ENCODE peak calls at places on chromosomes 6 and 20, in five cellular contexts. S is osteocyte, O is fibroblast of mammary gland, A is fibroblast of lung, M is choroid plexus epithelial cell. C is an unnamed sample.

GRCh38 chr20:23370873-23371272 is 8.9 kb downstream of the GZF1 start:
- DNase-seq in S (no peak), O (no peak), A (no peak), M (no peak), C (no peak)

GRCh38 chr6:15322781-15323536 is 77.1 kb downstream of the JARID2 start:
- DNase-seq in S (no peak), O (peak), A (peak), M (no peak), C (peak)

GRCh38 chr6:134875367-134875766 is 74.5 kb downstream of the ALDH8A1 start:
- DNase-seq in S (no peak), O (peak), A (peak), M (peak), C (no peak)

GRCh38 chr6:166005401-166005845 is 162.2 kb downstream of the TBXT start:
- DNase-seq in S (peak), O (peak), A (peak), M (peak), C (no peak)

GRCh38 chr6:146909886-146910285 is 294.3 kb upstream of the STXBP5 start:
- DNase-seq in S (no peak), O (no peak), A (no peak), M (no peak), C (no peak)

GRCh38 chr6:88704980-88705379 is 258.4 kb downstream of the RNGTT start:
- DNase-seq in S (no peak), O (no peak), A (no peak), M (no peak), C (no peak)

GRCh38 chr20:13105864-13106457 is 97.2 kb downstream of the SPTLC3 start:
- DNase-seq in S (no peak), O (peak), A (peak), M (peak), C (no peak)

GRCh38 chr20:32535316-32535952 is 49.7 kb downstream of the NOL4L start:
- DNase-seq in S (no peak), O (no peak), A (no peak), M (no peak), C (no peak)

GRCh38 chr20:10093087-10093591 is 58.4 kb downstream of the ANKEF1 start:
- DNase-seq in S (no peak), O (peak), A (peak), M (peak), C (no peak)

GRCh38 chr20:63296411-63297299 is 3.7 kb downstream of the COL20A1 start:
- DNase-seq in S (no peak), O (no peak), A (no peak), M (no peak), C (no peak)

GRCh38 chr20:32622585-32623468 is 37.7 kb upstream of the NOL4L start:
- DNase-seq in S (no peak), O (no peak), A (no peak), M (no peak), C (no peak)

GRCh38 chr20:38730167-38730988 is 6.1 kb downstream of the SLC32A1 start:
- DNase-seq in S (no peak), O (no peak), A (no peak), M (no peak), C (no peak)

GRCh38 chr6:1228754-1229191 is 83.1 kb upstream of the FOXQ1 start:
- DNase-seq in S (no peak), O (no peak), A (no peak), M (no peak), C (no peak)

GRCh38 chr6:39189915-39190544 is 39.2 kb downstream of the KCNK5 start:
- DNase-seq in S (no peak), O (no peak), A (peak), M (peak), C (peak)
- TF ChIP-seq CTCF in S (no peak), O (no peak), A (peak), M (peak), C (no peak)

GRCh38 chr6:118736351-118736750 is 85.0 kb upstream of the CEP85L start:
- DNase-seq in S (no peak), O (no peak), A (no peak), M (no peak), C (no peak)

GRCh38 chr6:118739976-118740771 is 88.8 kb upstream of the CEP85L start:
- DNase-seq in S (no peak), O (no peak), A (peak), M (peak), C (no peak)

DNA sequence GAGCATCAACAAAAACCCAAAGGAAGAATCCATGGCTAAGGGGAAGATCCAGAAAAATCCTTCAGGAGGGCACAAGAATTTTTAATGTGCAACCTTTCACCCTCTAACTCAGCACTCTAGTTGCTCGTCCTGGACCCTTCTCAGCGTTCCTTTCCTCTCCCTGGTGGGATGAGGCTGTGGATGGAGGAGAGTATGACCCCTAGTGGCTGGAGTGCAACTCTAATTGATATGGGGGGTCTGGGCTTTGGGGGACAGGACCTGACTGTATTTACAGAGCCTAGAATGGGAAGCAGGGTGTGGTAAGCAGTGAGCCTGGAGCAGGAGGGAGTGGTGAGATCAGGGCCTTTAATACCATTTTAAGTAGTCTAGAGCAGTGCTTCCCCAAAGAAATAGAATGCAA is 83.9 kb upstream of the CEP85L start:
- DNase-seq in S (no peak), O (peak), A (peak), M (peak), C (no peak)
- TF ChIP-seq CTCF in S (peak), O (peak), A (peak), M (peak), C (no peak)

GRCh38 chr6:138030872-138031271 is 76.3 kb downstream of the PERP start:
- DNase-seq in S (no peak), O (no peak), A (no peak), M (no peak), C (no peak)

GRCh38 chr6:138031417-138031816 is 75.8 kb downstream of the PERP start:
- DNase-seq in S (no peak), O (no peak), A (no peak), M (no peak), C (no peak)

GRCh38 chr6:138028893-138029292 is 78.3 kb downstream of the PERP start:
- DNase-seq in S (no peak), O (no peak), A (no peak), M (no peak), C (no peak)

GRCh38 chr6:138025528-138025941 is 81.7 kb downstream of the PERP start:
- DNase-seq in S (no peak), O (no peak), A (no peak), M (no peak), C (no peak)

DNA sequence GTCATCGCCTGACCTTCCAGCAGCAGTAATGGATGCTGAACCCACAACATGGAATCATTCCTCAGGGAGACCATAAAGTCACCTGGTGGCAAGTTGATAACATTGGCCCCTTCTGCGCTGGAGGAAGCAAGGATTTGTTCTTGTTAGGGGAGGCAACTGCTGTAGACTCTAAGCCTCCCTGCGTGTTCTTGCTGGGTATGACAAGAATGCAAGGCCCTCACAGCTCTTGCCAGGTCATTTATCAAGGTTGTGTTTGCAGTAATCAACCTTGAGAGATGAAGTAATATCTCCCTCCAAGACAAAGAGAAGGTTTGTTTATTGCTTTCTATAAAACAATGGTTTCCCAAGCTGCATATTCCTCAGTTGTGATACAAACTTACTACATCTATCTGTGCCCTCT is 80.9 kb downstream of the PERP start:
- DNase-seq in S (no peak), O (no peak), A (no peak), M (no peak), C (no peak)
- TF ChIP-seq CTCF in S (no peak), O (no peak), A (no peak), M (no peak), C (no peak)

DNA sequence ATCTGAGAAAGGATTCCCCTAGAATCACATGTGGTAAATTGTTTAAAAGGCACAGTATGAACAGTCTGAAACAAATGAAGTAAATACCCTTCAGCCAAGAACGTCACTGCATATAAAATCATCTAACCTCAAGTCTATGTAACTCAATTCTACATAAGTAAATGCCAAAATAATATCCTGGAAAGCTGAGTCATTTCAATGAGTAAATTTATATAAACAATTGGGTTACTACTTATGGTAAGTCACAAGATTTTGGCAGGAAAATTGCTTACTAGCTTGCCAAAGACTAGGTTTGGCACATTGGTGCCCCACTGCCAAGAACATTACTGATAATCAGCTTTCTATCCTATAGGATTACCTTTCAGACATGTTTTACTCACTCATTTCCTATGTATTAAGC is 8.4 kb downstream of the GMDS start:
- DNase-seq in S (no peak), O (peak), A (peak), M (peak), C (no peak)
- TF ChIP-seq CTCF in S (no peak), O (no peak), A (no peak), M (no peak), C (no peak)

GRCh38 chr6:84766118-84766683 is 1.8 kb upstream of the TBX18 start:
- DNase-seq in S (no peak), O (no peak), A (no peak), M (peak), C (no peak)

GRCh38 chr6:84763397-84764331 is 734 bp downstream of the TBX18 start:
- DNase-seq in S (no peak), O (peak), A (peak), M (peak), C (no peak)

GRCh38 chr6:84762941-84763396 is 1.4 kb downstream of the TBX18 start:
- DNase-seq in S (no peak), O (no peak), A (no peak), M (no peak), C (no peak)

GRCh38 chr6:84762220-84762940 is 2.0 kb downstream of the TBX18 start:
- DNase-seq in S (no peak), O (peak), A (no peak), M (peak), C (no peak)

GRCh38 chr6:84764332-84765049 is at the start of gene TBX18:
- DNase-seq in S (peak), O (peak), A (peak), M (peak), C (peak)
- TF ChIP-seq CTCF in S (peak), O (no peak), A (no peak), M (peak), C (no peak)

GRCh38 chr20:46200582-46201570 is 82.8 kb downstream of the CD40 start:
- DNase-seq in S (no peak), O (no peak), A (no peak), M (no peak), C (no peak)
- TF ChIP-seq CTCF in S (no peak), O (no peak), A (no peak), M (no peak), C (no peak)